ENCODE peak calls at places on chromosome 1, in four cellular contexts. D is lower lobe of right lung, U is H1, L is A549. I is an unnamed sample.

GRCh38 chr1:153626929-153627796 is at the start of gene S100A13:
- DNase-seq in D (peak; percentile 82), U (peak; percentile 94), L (peak; percentile 85), I (peak; percentile 82)

GRCh38 chr1:186043276-186043675 is 309.1 kb downstream of the HMCN1 start:
- DNase-seq in D (no peak), U (no peak), L (no peak), I (no peak)

GRCh38 chr1:200184196-200184595 is 156.7 kb downstream of the NR5A2 start:
- DNase-seq in D (peak; percentile 94), U (no peak), L (peak; percentile 70), I (peak; percentile 97)

GRCh38 chr1:91731815-91732214 is 154.1 kb downstream of the TGFBR3 start:
- DNase-seq in D (no peak), U (no peak), L (no peak), I (peak; percentile 51)

GRCh38 chr1:180816132-180816531 is 96.6 kb upstream of the KIAA1614 start:
- DNase-seq in D (no peak), U (no peak), L (no peak), I (no peak)

GRCh38 chr1:237366667-237367066 is 324.7 kb downstream of the RYR2 start:
- DNase-seq in D (no peak), U (no peak), L (no peak), I (no peak)

GRCh38 chr1:183734600-183735036 is 70.3 kb upstream of the RGL1 start:
- DNase-seq in D (no peak), U (no peak), L (no peak), I (no peak)

GRCh38 chr1:109268431-109269211 is 14.3 kb downstream of the PSRC1 start:
- DNase-seq in D (no peak), U (no peak), L (no peak), I (no peak)

GRCh38 chr1:71156633-71157032 is 75.8 kb upstream of the ZRANB2 start:
- DNase-seq in D (no peak), U (no peak), L (no peak), I (no peak)

GRCh38 chr1:15849775-15850449 is 2.4 kb downstream of the SPEN start:
- DNase-seq in D (no peak), U (peak; percentile 64), L (peak; percentile 33), I (no peak)

GRCh38 chr1:116201921-116202320 is 90.7 kb downstream of the MAB21L3 start:
- DNase-seq in D (no peak), U (no peak), L (no peak), I (no peak)

GRCh38 chr1:25006770-25007169 is 76.7 kb upstream of the RUNX3 start:
- DNase-seq in D (no peak), U (no peak), L (no peak), I (no peak)

GRCh38 chr1:207355060-207355459 is 33.6 kb downstream of the CD55 start:
- DNase-seq in D (no peak), U (no peak), L (no peak), I (no peak)

GRCh38 chr1:15975358-15975804 is 520 bp downstream of the ZBTB17 start:
- DNase-seq in D (peak; percentile 65), U (peak; percentile 80), L (peak; percentile 33), I (peak; percentile 37)

GRCh38 chr1:222372221-222372620 is 175.7 kb downstream of the HHIPL2 start:
- DNase-seq in D (no peak), U (no peak), L (no peak), I (no peak)

DNA sequence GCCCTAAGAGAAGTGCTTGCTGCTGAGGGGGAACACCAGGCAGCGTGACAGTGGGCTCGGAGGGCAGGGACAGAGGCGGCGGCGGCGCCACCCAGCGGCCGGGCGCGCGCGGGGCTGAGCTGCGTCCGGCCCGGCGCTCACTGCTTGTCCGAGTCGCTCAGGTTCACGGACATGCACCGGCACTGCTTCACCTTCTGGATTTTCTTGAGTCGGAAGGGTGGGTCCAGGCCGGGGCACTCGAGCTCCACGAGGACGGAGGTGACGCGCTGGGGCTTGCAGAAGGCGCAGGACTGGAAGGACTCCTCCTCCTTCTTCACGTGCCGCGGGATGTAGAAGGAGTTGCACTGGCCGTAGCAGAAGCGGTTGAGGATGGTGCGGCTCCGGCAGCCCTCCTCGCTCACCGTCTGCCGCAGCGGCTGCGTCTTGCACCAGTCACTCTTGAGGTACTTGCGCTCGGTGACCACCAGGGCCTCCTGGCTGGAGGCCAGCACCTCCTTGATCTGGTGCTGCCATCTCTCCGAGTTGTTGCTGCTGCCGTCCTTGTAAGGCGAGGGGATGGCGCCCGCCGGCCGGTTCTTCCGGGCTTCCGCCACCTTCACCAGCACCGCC is 119.0 kb downstream of the GREM2 start:
- DNase-seq in D (peak; percentile 54), U (peak; percentile 78), L (peak; percentile 67), I (peak; percentile 35)
- TF ChIP-seq CTCF in D (no peak), U (peak; percentile 76), L (peak; percentile 41), I (peak; percentile 65)

GRCh38 chr1:156689035-156689959 is 12.1 kb upstream of the NES start:
- DNase-seq in D (peak; percentile 77), U (peak; percentile 92), L (peak; percentile 92), I (peak; percentile 83)
- H3K27ac ChIP-seq in D (no peak overlapping the region), U (no peak overlapping the region), L (peak overlapping the region; percentile 78), I (peak overlapping the region; percentile 82)

DNA sequence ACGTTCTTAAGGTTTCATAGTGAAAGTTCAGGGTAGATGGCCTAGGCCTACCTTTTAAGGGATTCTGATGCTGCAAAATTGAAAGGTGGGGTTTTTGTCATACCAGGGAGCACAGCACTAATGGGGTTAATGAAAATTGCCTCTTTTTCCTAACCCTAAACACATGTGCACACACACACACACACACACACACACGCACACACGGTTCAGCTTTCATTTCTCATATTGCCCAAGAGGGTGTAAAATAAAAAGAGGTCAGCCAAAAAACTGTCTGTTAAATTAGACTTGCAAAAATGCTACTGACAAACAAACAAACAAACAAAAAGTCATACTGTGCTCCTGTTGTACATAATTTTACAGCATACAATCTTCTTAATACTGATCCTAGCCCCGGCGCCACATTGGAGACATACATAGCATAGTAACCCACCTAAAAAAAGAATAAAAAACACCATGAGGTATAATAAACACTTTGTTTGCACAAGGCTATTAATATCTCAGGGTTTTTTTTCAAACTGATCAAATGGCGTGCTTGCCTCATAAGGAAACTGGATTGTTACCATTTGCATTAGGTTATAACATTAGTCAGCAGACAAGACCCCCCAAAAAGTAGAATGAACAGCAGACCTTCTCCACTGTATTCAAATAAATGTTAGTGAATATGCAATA is 69.1 kb downstream of the TGFB2 start:
- DNase-seq in D (no peak), U (no peak), L (no peak), I (no peak)
- TF ChIP-seq CTCF in D (no peak), U (no peak), L (no peak), I (no peak)

GRCh38 chr1:10939654-10940450 is 72.6 kb upstream of the TARDBP start:
- DNase-seq in D (no peak), U (no peak), L (no peak), I (no peak)
- H3K27ac ChIP-seq in D (no peak overlapping the region), U (no peak overlapping the region), L (no peak overlapping the region), I (no peak overlapping the region)

GRCh38 chr1:228231192-228231591 is 23.3 kb downstream of the OBSCN start:
- DNase-seq in D (no peak), U (no peak), L (no peak), I (no peak)
- TF ChIP-seq CTCF in D (no peak), U (no peak), L (no peak), I (no peak)

DNA sequence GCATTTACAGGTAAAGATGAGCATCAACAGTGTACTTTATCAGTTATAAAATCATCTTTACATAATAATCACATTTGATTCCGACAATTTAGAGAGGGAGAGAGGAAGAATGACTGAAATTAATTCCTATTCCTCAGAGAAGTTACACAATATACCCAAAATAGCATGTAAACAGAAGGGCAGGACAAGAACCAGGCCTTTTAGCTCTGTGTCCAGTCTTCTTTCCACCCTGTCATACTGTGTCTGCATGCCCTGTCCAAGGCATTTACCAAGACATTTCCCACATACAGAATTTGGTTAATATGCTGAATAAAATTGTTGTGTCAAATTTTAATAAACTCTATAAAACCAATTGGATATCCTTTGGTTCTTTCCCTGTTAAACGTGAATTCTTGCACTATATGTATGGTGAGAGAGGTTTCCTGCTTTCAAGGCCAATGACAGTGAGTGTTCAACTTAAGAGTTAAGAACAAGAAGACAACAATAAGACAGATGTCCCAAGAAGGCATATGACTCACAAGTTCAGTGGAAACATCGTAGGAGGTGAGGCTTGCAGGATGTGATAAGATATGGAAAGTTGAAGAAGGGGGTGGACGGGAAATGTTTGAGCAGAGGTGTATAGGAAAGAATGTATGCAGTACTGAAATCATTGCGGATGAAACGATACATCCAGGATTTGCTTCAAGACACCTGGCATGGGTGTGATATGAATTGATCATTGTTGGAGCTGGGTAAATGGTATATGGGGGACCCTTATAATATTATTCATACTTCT is 20.8 kb downstream of the LRRC8B start:
- DNase-seq in D (no peak), U (no peak), L (no peak), I (peak; percentile 35)
- H3K27ac ChIP-seq in D (no peak overlapping the region), U (no peak overlapping the region), L (no peak overlapping the region), I (no peak overlapping the region)

GRCh38 chr1:119898520-119898919 is 2.2 kb upstream of the ADAM30 start:
- DNase-seq in D (no peak), U (no peak), L (no peak), I (no peak)
- TF ChIP-seq CTCF in D (no peak), U (no peak), L (no peak), I (no peak)

GRCh38 chr1:113255038-113255727 is 135.1 kb upstream of the MAGI3 start:
- DNase-seq in D (no peak), U (no peak), L (no peak), I (no peak)
- H3K27ac ChIP-seq in D (peak overlapping the region; percentile 55), U (peak overlapping the region; percentile 54), L (no peak overlapping the region), I (no peak overlapping the region)

GRCh38 chr1:197958861-197959260 is 41.7 kb downstream of the LHX9 start:
- DNase-seq in D (no peak), U (no peak), L (no peak), I (no peak)
- TF ChIP-seq CTCF in D (no peak), U (no peak), L (no peak), I (no peak)

GRCh38 chr1:202199141-202199889 is 5.7 kb downstream of the LGR6 start:
- DNase-seq in D (no peak), U (no peak), L (no peak), I (peak; percentile 68)
- H3K27ac ChIP-seq in D (no peak overlapping the region), U (no peak overlapping the region), L (peak overlapping the region; percentile 80), I (peak overlapping the region; percentile 94)